ENCODE peak calls at places on chromosomes 13 and 19, in six cellular contexts. E is NCI-H1105 treated with DMSO at 0.1 percent for 48 hours, L is NCI-H345, T is lower leg skin, B is MCF 10A, H is AG09319. G is an unnamed sample.

GRCh38 chr13:45362939-45363338 is 22.0 kb upstream of the TPT1 start:
- DNase-seq in E (no peak), L (no peak), T (no peak), B (no peak), H (no peak), G (no peak)

GRCh38 chr13:29858667-29859066 is 8.2 kb upstream of the UBL3 start:
- DNase-seq in E (no peak), L (no peak), T (no peak), B (no peak), H (no peak), G (no peak)

GRCh38 chr13:109844396-109844795 is 58.0 kb upstream of the IRS2 start:
- DNase-seq in E (no peak), L (no peak), T (no peak), B (peak), H (no peak), G (no peak)

GRCh38 chr13:91278888-91279287 is 68.6 kb upstream of the MIR17HG start:
- DNase-seq in E (no peak), L (no peak), T (no peak), B (no peak), H (no peak), G (no peak)

GRCh38 chr13:72120632-72121031 is 253.6 kb upstream of the DACH1 start:
- DNase-seq in E (no peak), L (no peak), T (no peak), B (no peak), H (no peak), G (no peak)

GRCh38 chr19:13634658-13635057 is 128.4 kb upstream of the CACNA1A start:
- DNase-seq in E (no peak), L (no peak), T (no peak), B (no peak), H (no peak), G (no peak)

GRCh38 chr13:46665630-46666482 is 112.9 kb downstream of the LRCH1 start:
- DNase-seq in E (no peak), L (no peak), T (no peak), B (no peak), H (no peak), G (no peak)

GRCh38 chr19:3606690-3607289 is at the start of gene TBXA2R:
- DNase-seq in E (no peak), L (peak), T (peak), B (peak), H (no peak), G (peak)

GRCh38 chr19:50710094-50710493 is 9.5 kb downstream of the SHANK1 start:
- DNase-seq in E (no peak), L (no peak), T (no peak), B (no peak), H (no peak), G (no peak)

GRCh38 chr13:98994896-98995295 is 17.0 kb upstream of the DOCK9 start:
- DNase-seq in E (no peak), L (no peak), T (no peak), B (no peak), H (no peak), G (no peak)

GRCh38 chr13:32036762-32037161 is 5.2 kb downstream of the FRY start:
- DNase-seq in E (no peak), L (peak), T (no peak), B (no peak), H (no peak), G (no peak)

GRCh38 chr13:41144576-41144975 is 12.0 kb upstream of the KBTBD6 start:
- DNase-seq in E (no peak), L (no peak), T (no peak), B (no peak), H (no peak), G (no peak)

GRCh38 chr19:44111910-44112463 is 1.2 kb upstream of the ZNF225 start:
- DNase-seq in E (no peak), L (no peak), T (no peak), B (no peak), H (peak), G (no peak)

GRCh38 chr13:21638319-21639282 is 32.3 kb upstream of the FGF9 start:
- DNase-seq in E (peak), L (peak), T (no peak), B (peak), H (no peak), G (no peak)

GRCh38 chr13:30873519-30873918 is 32.6 kb upstream of the MEDAG start:
- DNase-seq in E (no peak), L (no peak), T (peak), B (no peak), H (no peak), G (no peak)

GRCh38 chr13:25051065-25051464 is 44.9 kb upstream of the PABPC3 start:
- DNase-seq in E (no peak), L (no peak), T (no peak), B (no peak), H (no peak), G (no peak)

GRCh38 chr19:53947624-53948023 is 15.1 kb upstream of the CACNG8 start:
- DNase-seq in E (no peak), L (no peak), T (no peak), B (peak), H (no peak), G (no peak)

GRCh38 chr19:10862561-10863106 is 8.7 kb upstream of the CARM1 start:
- DNase-seq in E (no peak), L (no peak), T (no peak), B (no peak), H (no peak), G (no peak)

GRCh38 chr13:90708159-90708558 is 639.3 kb upstream of the MIR17HG start:
- DNase-seq in E (no peak), L (no peak), T (no peak), B (no peak), H (no peak), G (no peak)

GRCh38 chr13:40440990-40441820 is 225.2 kb downstream of the FOXO1 start:
- DNase-seq in E (no peak), L (no peak), T (peak), B (peak), H (no peak), G (peak)

GRCh38 chr19:37683520-37683919 is 28.3 kb upstream of the ZFP30 start:
- DNase-seq in E (no peak), L (no peak), T (no peak), B (no peak), H (no peak), G (no peak)

GRCh38 chr13:47632311-47632710 is 368.8 kb downstream of the SUCLA2 start:
- DNase-seq in E (no peak), L (no peak), T (no peak), B (no peak), H (no peak), G (no peak)

GRCh38 chr19:8081569-8082550 is 29.3 kb downstream of the CCL25 start:
- DNase-seq in E (no peak), L (no peak), T (no peak), B (peak), H (no peak), G (no peak)

GRCh38 chr19:35545855-35546381 is 492 bp downstream of the TMEM147 start:
- DNase-seq in E (peak), L (peak), T (no peak), B (peak), H (no peak), G (peak)

GRCh38 chr19:1019980-1020867 is 699 bp downstream of the TMEM259 start:
- DNase-seq in E (no peak), L (no peak), T (no peak), B (no peak), H (no peak), G (no peak)

GRCh38 chr19:55405638-55406037 is 1.9 kb downstream of the UBE2S start:
- DNase-seq in E (no peak), L (no peak), T (no peak), B (no peak), H (no peak), G (no peak)

GRCh38 chr19:3536429-3537100 is 2.4 kb upstream of the TEKTIP1 start:
- DNase-seq in E (no peak), L (no peak), T (peak), B (no peak), H (no peak), G (no peak)

GRCh38 chr13:95049772-95050171 is 251.5 kb downstream of the ABCC4 start:
- DNase-seq in E (no peak), L (no peak), T (no peak), B (no peak), H (no peak), G (no peak)

GRCh38 chr13:97648171-97648880 is 214.4 kb downstream of the RAP2A start:
- DNase-seq in E (no peak), L (no peak), T (no peak), B (peak), H (no peak), G (no peak)

GRCh38 chr19:52923782-52924593 is 760 bp upstream of the ZNF888 start:
- DNase-seq in E (no peak), L (no peak), T (peak), B (peak), H (no peak), G (peak)

GRCh38 chr19:40530091-40530901 is 46.4 kb upstream of the SHKBP1 start:
- DNase-seq in E (peak), L (peak), T (no peak), B (no peak), H (no peak), G (no peak)

GRCh38 chr13:46170687-46171086 is 11.3 kb downstream of the LCP1 start:
- DNase-seq in E (no peak), L (no peak), T (no peak), B (no peak), H (no peak), G (no peak)

GRCh38 chr13:22278336-22278929 is 607.6 kb downstream of the FGF9 start:
- DNase-seq in E (peak), L (peak), T (no peak), B (no peak), H (no peak), G (peak)

GRCh38 chr19:7670150-7670784 is 1.4 kb downstream of the RETN start:
- DNase-seq in E (no peak), L (no peak), T (no peak), B (no peak), H (no peak), G (no peak)